ENCODE peak calls at places on chromosome 9, in seven cellular contexts. O, W, J, P, K, I and C are unnamed samples.

GRCh38 chr9:114117996-114118830 is 19.1 kb upstream of the KIF12 start:
- DNase-seq in P (peak), O (no peak), W (no peak), J (no peak), I (no peak), K (no peak), C (no peak)

GRCh38 chr9:34869390-34869789 is 88.7 kb upstream of the PHF24 start:
- DNase-seq in I (peak), W (no peak), P (no peak), K (no peak), O (no peak), J (no peak), C (no peak)

GRCh38 chr9:24498632-24499031 is 47.1 kb downstream of the IZUMO3 start:
- DNase-seq in K (no peak), O (no peak), J (no peak), P (no peak), W (no peak), I (no peak), C (no peak)

GRCh38 chr9:93143830-93144530 is 9.9 kb upstream of the NINJ1 start:
- DNase-seq in W (no peak), K (no peak), P (no peak), I (no peak), J (no peak), O (no peak), C (no peak)

GRCh38 chr9:14103115-14103514 is 210.8 kb downstream of the NFIB start:
- DNase-seq in O (no peak), K (peak), I (no peak), J (no peak), P (no peak), W (no peak), C (no peak)

GRCh38 chr9:86303316-86303975 is 21.1 kb upstream of the ISCA1 start:
- DNase-seq in W (no peak), K (no peak), I (no peak), O (no peak), J (no peak), P (no peak), C (no peak)

GRCh38 chr9:132989414-132989996 is 11.0 kb downstream of the GFI1B start:
- DNase-seq in O (no peak), K (no peak), I (no peak), W (no peak), J (no peak), P (no peak), C (no peak)

GRCh38 chr9:133251773-133252172 is 23.2 kb downstream of the ABO start:
- DNase-seq in K (no peak), J (no peak), I (no peak), P (no peak), O (no peak), W (no peak), C (no peak)

GRCh38 chr9:38371495-38371894 is 21.0 kb upstream of the ALDH1B1 start:
- DNase-seq in P (peak), W (no peak), O (peak), K (no peak), I (peak), J (no peak), C (no peak)

GRCh38 chr9:88462191-88462590 is 72.8 kb upstream of the NXNL2 start:
- DNase-seq in P (no peak), W (no peak), I (no peak), J (no peak), O (no peak), K (no peak), C (no peak)

GRCh38 chr9:14258156-14258555 is 55.8 kb downstream of the NFIB start:
- DNase-seq in J (no peak), K (no peak), I (no peak), O (no peak), P (no peak), W (no peak), C (no peak)

GRCh38 chr9:69502671-69503301 is 169.4 kb downstream of the APBA1 start:
- DNase-seq in W (no peak), K (no peak), O (no peak), I (no peak), J (no peak), P (no peak), C (no peak)

GRCh38 chr9:2116073-2116472 is 100.9 kb downstream of the SMARCA2 start:
- DNase-seq in J (no peak), P (no peak), W (no peak), O (no peak), K (no peak), I (peak), C (no peak)

GRCh38 chr9:14221119-14221518 is 92.8 kb downstream of the NFIB start:
- DNase-seq in J (no peak), I (no peak), K (no peak), P (no peak), O (no peak), W (no peak), C (no peak)

GRCh38 chr9:133355881-133356357 is 368 bp downstream of the SURF1 start:
- DNase-seq in W (no peak), K (no peak), O (no peak), J (no peak), I (no peak), P (no peak), C (no peak)

GRCh38 chr9:132042324-132042723 is 37.3 kb downstream of the MED27 start:
- DNase-seq in K (peak), P (no peak), J (no peak), O (no peak), W (peak), I (peak), C (no peak)

GRCh38 chr9:88945636-88946333 is 45.5 kb upstream of the S1PR3 start:
- DNase-seq in J (no peak), P (no peak), O (no peak), K (no peak), I (no peak), W (no peak), C (no peak)

GRCh38 chr9:107174441-107174840 is 108.6 kb upstream of the RAD23B start:
- DNase-seq in I (no peak), J (no peak), K (no peak), P (no peak), O (no peak), W (no peak), C (no peak)

GRCh38 chr9:72600671-72601070 is 79.3 kb downstream of the TMC1 start:
- DNase-seq in P (no peak), K (no peak), O (no peak), J (no peak), I (no peak), W (peak), C (no peak)

GRCh38 chr9:126704157-126704941 is 90.6 kb downstream of the LMX1B start:
- DNase-seq in P (no peak), J (no peak), W (peak), I (peak), O (no peak), K (peak), C (no peak)